ENCODE peak calls at places on chromosome 14, in five cellular contexts. Q, A, L, P and Z are unnamed samples.

GRCh38 chr14:59063259-59063658 is 125.2 kb upstream of the DAAM1 start:
- DNase-seq in Q (no peak), A (no peak), L (no peak), P (no peak), Z (no peak)

GRCh38 chr14:71705460-71705859 is 226.8 kb upstream of the RGS6 start:
- DNase-seq in Q (no peak), A (no peak), L (no peak), P (no peak), Z (no peak)

GRCh38 chr14:101707863-101708620 is 53.5 kb upstream of the PPP2R5C start:
- DNase-seq in Q (no peak), A (no peak), L (no peak), P (no peak), Z (no peak)

GRCh38 chr14:85054178-85054577 is 475.8 kb upstream of the FLRT2 start:
- DNase-seq in Q (no peak), A (no peak), L (no peak), P (no peak), Z (no peak)

GRCh38 chr14:104475802-104476201 is 103.8 kb upstream of the C14orf180 start:
- DNase-seq in Q (no peak), A (no peak), L (no peak), P (no peak), Z (no peak)

GRCh38 chr14:39217214-39217879 is 16.4 kb upstream of the MIA2 start:
- DNase-seq in Q (no peak), A (no peak), L (no peak), P (peak; percentile 79), Z (no peak)

GRCh38 chr14:55107766-55108554 is 21.1 kb upstream of the LGALS3 start:
- DNase-seq in Q (peak; percentile 93), A (no peak), L (peak; percentile 97), P (peak; percentile 91), Z (peak; percentile 80)

GRCh38 chr14:35201066-35201465 is 78.7 kb downstream of the PRORP start:
- DNase-seq in Q (no peak), A (no peak), L (no peak), P (no peak), Z (no peak)

GRCh38 chr14:102316048-102316745 is 3.3 kb upstream of the ZNF839 start:
- DNase-seq in Q (no peak), A (no peak), L (peak; percentile 59), P (no peak), Z (no peak)

GRCh38 chr14:59463773-59464650 is 1.2 kb downstream of the GPR135 start:
- DNase-seq in Q (no peak), A (no peak), L (no peak), P (no peak), Z (no peak)

GRCh38 chr14:22583994-22584393 is 5.0 kb downstream of the DAD1 start:
- DNase-seq in Q (no peak), A (no peak), L (no peak), P (no peak), Z (no peak)

GRCh38 chr14:62308927-62309326 is 546.7 kb downstream of the SNAPC1 start:
- DNase-seq in Q (no peak), A (no peak), L (no peak), P (no peak), Z (no peak)

GRCh38 chr14:64218344-64219240 is 75.6 kb downstream of the ESR2 start:
- DNase-seq in Q (no peak), A (no peak), L (no peak), P (no peak), Z (peak; percentile 32)

GRCh38 chr14:47150267-47150666 is 498.7 kb upstream of the RPL10L start:
- DNase-seq in Q (no peak), A (no peak), L (no peak), P (no peak), Z (no peak)

GRCh38 chr14:94994245-94994644 is 163.1 kb downstream of the DICER1 start:
- DNase-seq in Q (no peak), A (no peak), L (no peak), P (no peak), Z (no peak)

GRCh38 chr14:103543721-103544626 is 15.0 kb downstream of the TRMT61A start:
- DNase-seq in Q (no peak), A (no peak), L (no peak), P (no peak), Z (no peak)

GRCh38 chr14:94936411-94936892 is 166.5 kb upstream of the GSC start:
- DNase-seq in Q (no peak), A (no peak), L (no peak), P (no peak), Z (no peak)

GRCh38 chr14:26379951-26380350 is 217.9 kb downstream of the NOVA1 start:
- DNase-seq in Q (no peak), A (no peak), L (no peak), P (no peak), Z (no peak)

GRCh38 chr14:65772901-65773574 is 360.5 kb downstream of the FUT8 start:
- DNase-seq in Q (no peak), A (no peak), L (no peak), P (no peak), Z (no peak)

GRCh38 chr14:89214221-89214965 is 202.6 kb downstream of the FOXN3 start:
- DNase-seq in Q (no peak), A (no peak), L (no peak), P (no peak), Z (peak; percentile 7)

GRCh38 chr14:93045965-93046695 is 69.6 kb downstream of the ITPK1 start:
- DNase-seq in Q (peak; percentile 47), A (no peak), L (peak; percentile 21), P (peak; percentile 28), Z (no peak)

GRCh38 chr14:22391908-22392307 is 197.1 kb downstream of the DAD1 start:
- DNase-seq in Q (peak; percentile 37), A (peak; percentile 46), L (no peak), P (peak; percentile 28), Z (no peak)

GRCh38 chr14:95463173-95463901 is 53.1 kb downstream of the SYNE3 start:
- DNase-seq in Q (no peak), A (no peak), L (no peak), P (no peak), Z (no peak)

GRCh38 chr14:76710093-76711010 is 50.9 kb upstream of the VASH1 start:
- DNase-seq in Q (peak; percentile 10), A (no peak), L (no peak), P (peak; percentile 24), Z (no peak)

GRCh38 chr14:64880382-64881121 is 845 bp upstream of the SPTB start:
- DNase-seq in Q (no peak), A (no peak), L (no peak), P (peak; percentile 26), Z (no peak)

GRCh38 chr14:72839753-72840390 is 54.0 kb downstream of the DPF3 start:
- DNase-seq in Q (no peak), A (no peak), L (no peak), P (no peak), Z (no peak)

GRCh38 chr14:72845196-72845595 is 48.7 kb downstream of the DPF3 start:
- DNase-seq in Q (no peak), A (no peak), L (no peak), P (no peak), Z (no peak)

GRCh38 chr14:72836085-72836484 is 57.8 kb downstream of the DPF3 start:
- DNase-seq in Q (no peak), A (no peak), L (no peak), P (no peak), Z (no peak)

GRCh38 chr14:72844528-72844927 is 49.4 kb downstream of the DPF3 start:
- DNase-seq in Q (no peak), A (no peak), L (no peak), P (no peak), Z (no peak)

GRCh38 chr14:72839351-72839750 is 54.5 kb downstream of the DPF3 start:
- DNase-seq in Q (no peak), A (no peak), L (no peak), P (no peak), Z (no peak)
- H3K4me3 ChIP-seq in Q (no peak overlapping the region), A (no peak overlapping the region), L (no peak overlapping the region), P (no peak overlapping the region), Z (no peak overlapping the region)

DNA sequence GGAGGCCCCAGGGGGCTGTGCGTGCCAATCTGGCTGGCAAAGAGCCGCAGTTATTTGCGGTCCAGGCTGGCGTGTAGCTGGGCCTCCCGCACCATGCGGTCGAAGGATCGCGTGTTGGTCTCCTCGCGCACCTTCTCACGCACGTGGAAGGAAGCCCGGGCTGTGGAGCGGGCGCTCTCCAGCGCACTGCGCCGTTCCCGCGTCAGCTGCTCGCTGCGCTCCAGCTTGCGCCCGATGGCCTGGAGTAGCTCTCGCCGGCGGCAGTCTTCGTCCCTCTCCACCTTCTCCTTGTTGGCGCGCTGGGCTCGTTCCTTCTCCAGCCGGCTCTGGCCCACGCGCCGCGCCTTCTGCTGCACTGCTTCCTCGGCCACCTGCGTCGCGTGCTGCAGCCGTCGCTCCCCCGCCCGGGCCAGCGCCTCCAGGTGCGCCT is 3.2 kb downstream of the CCDC177 start:
- DNase-seq in Q (no peak), A (no peak), L (no peak), P (no peak), Z (no peak)
- H3K4me3 ChIP-seq in Q (no peak overlapping the region), A (no peak overlapping the region), L (peak overlapping the region; percentile 34), P (no peak overlapping the region), Z (no peak overlapping the region)

GRCh38 chr14:52944267-52944666 is 6.6 kb downstream of the FERMT2 start:
- DNase-seq in Q (no peak), A (no peak), L (peak; percentile 76), P (no peak), Z (no peak)
- H3K4me3 ChIP-seq in Q (no peak overlapping the region), A (no peak overlapping the region), L (no peak overlapping the region), P (no peak overlapping the region), Z (no peak overlapping the region)

GRCh38 chr14:105479438-105480164 is 5.0 kb downstream of the CRIP2 start:
- DNase-seq in Q (no peak), A (no peak), L (no peak), P (no peak), Z (no peak)

GRCh38 chr14:105476937-105477658 is 2.5 kb downstream of the CRIP2 start:
- DNase-seq in Q (no peak), A (no peak), L (no peak), P (no peak), Z (no peak)

GRCh38 chr14:105475916-105476845 is 1.6 kb downstream of the CRIP2 start:
- DNase-seq in Q (no peak), A (no peak), L (no peak), P (no peak), Z (no peak)

GRCh38 chr14:105478624-105479305 is 4.1 kb downstream of the CRIP2 start:
- DNase-seq in Q (no peak), A (no peak), L (no peak), P (no peak), Z (no peak)

DNA sequence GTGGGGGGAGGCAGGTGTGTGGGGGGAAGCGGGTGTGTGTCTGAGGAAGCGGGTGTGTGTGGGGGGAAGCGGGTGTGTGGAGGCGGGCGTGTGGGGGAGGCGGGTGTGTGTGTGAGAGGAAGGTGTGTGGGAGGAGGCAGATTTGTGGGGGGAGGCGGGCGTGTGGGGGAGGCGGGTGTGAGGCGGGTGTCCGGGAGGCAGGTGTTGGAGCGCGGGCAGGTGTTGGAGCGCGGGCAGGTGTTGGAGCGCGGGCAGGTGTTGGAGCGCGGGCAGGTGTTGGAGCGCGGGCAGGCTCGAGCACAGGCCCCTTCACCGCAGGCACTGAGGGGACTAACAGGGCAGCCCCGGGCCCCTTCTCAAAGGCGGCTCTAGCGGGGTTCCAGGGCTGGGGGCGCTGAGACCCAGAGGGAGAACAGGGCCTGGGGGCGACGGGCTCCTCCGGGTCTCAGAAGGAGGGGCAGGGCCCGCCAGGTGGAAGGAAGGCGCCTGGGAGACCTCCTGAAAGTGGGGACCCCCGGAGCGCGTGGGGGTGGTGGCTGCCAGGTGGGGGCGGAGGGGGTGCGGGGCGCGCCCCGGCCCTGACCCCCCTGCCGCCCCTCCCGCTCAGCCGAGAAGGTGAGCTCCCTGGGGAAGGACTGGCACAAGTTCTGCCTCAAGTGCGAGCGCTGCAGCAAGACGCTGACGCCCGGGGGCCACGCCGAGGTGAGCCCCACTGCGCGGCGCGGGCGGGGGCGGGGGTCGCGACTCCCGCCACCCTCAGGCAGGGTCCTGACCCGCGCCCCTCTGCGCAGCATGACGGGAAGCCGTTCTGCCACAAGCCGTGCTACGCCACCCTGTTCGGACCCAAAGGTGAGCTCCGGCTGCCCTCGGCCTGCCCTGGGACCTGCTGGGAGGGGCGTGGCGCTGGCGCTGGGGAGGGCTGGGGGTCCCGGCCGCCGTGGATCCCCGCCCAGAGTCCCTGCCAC is 3.3 kb downstream of the CRIP2 start:
- DNase-seq in Q (no peak), A (no peak), L (no peak), P (no peak), Z (no peak)
- H3K4me3 ChIP-seq in Q (no peak overlapping the region), A (no peak overlapping the region), L (no peak overlapping the region), P (no peak overlapping the region), Z (no peak overlapping the region)